ENCODE peak calls at places on chromosomes 12 and 14, in ten cellular contexts. H, P, D, Y, L, E, Z, Q, M and B are unnamed samples.

GRCh38 chr14:105430535-105430934 is 10.9 kb downstream of the MTA1 start:
- DNase-seq in H (peak; percentile 66), P (no peak), D (no peak), Y (no peak), L (peak; percentile 41), E (no peak), Z (peak; percentile 36), Q (no peak), M (no peak), B (peak; percentile 81)

GRCh38 chr14:65461730-65462129 is 49.2 kb downstream of the FUT8 start:
- DNase-seq in H (no peak), P (no peak), D (no peak), Y (no peak), L (no peak), E (no peak), Z (no peak), Q (no peak), M (no peak), B (no peak)

GRCh38 chr14:76687611-76688372 is 73.5 kb upstream of the VASH1 start:
- DNase-seq in H (no peak), P (no peak), D (peak; percentile 94), Y (peak; percentile 71), L (no peak), E (no peak), Z (no peak), Q (no peak), M (no peak), B (no peak)

GRCh38 chr14:106185837-106186233 is 659.5 kb downstream of the TMEM121 start:
- DNase-seq in H (no peak), P (peak; percentile 45), D (no peak), Y (no peak), L (no peak), E (no peak), Z (no peak), Q (no peak), M (no peak), B (no peak)

GRCh38 chr12:3213171-3213570 is 136.0 kb downstream of the TSPAN9 start:
- DNase-seq in H (no peak), P (no peak), D (no peak), Y (no peak), L (no peak), E (no peak), Z (no peak), Q (peak; percentile 73), M (no peak), B (no peak)

GRCh38 chr12:110543252-110543959 is 39.7 kb downstream of the PPTC7 start:
- DNase-seq in H (peak; percentile 80), P (peak; percentile 91), D (no peak), Y (peak; percentile 91), L (peak; percentile 90), E (peak; percentile 91), Z (no peak), Q (peak; percentile 81), M (peak; percentile 93), B (peak; percentile 98)

GRCh38 chr14:39467889-39468524 is 35.8 kb upstream of the FBXO33 start:
- DNase-seq in H (peak; percentile 43), P (no peak), D (peak; percentile 83), Y (no peak), L (peak; percentile 34), E (no peak), Z (peak; percentile 66), Q (no peak), M (no peak), B (no peak)

GRCh38 chr14:22096511-22096890 is 422.9 kb upstream of the OR4E1 start:
- DNase-seq in H (no peak), P (no peak), D (no peak), Y (no peak), L (no peak), E (no peak), Z (no peak), Q (no peak), M (no peak), B (no peak)

DNA sequence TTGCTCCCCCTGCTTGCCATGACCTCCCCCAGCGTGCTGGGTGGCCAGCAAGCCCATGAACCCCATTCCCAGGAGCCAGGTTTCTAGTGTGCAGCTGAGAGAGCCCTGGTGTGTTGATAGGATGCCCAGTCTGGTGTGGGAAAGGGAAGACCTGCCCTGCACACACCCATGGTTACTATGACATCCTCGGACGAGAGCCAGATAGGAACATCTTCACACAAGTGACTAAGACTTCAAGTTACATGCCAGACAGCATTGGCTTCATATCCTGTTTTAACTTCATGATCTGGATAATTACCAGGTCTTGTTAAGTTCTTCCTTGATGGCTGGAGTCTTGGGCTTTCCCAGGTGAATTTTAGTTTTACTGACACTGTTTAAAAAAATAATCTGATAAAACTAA is 196.6 kb upstream of the EGLN3 start:
- DNase-seq in H (no peak), P (no peak), D (no peak), Y (no peak), L (no peak), E (peak; percentile 39), Z (peak; percentile 43), Q (no peak), M (no peak), B (no peak)
- H3K27ac ChIP-seq in H (no peak overlapping the region), P (no peak overlapping the region), D (no peak overlapping the region), Y (no peak overlapping the region), L (no peak overlapping the region), E (no peak overlapping the region), Z (no peak overlapping the region), Q (no peak overlapping the region), M (no peak overlapping the region), B (no peak overlapping the region)

DNA sequence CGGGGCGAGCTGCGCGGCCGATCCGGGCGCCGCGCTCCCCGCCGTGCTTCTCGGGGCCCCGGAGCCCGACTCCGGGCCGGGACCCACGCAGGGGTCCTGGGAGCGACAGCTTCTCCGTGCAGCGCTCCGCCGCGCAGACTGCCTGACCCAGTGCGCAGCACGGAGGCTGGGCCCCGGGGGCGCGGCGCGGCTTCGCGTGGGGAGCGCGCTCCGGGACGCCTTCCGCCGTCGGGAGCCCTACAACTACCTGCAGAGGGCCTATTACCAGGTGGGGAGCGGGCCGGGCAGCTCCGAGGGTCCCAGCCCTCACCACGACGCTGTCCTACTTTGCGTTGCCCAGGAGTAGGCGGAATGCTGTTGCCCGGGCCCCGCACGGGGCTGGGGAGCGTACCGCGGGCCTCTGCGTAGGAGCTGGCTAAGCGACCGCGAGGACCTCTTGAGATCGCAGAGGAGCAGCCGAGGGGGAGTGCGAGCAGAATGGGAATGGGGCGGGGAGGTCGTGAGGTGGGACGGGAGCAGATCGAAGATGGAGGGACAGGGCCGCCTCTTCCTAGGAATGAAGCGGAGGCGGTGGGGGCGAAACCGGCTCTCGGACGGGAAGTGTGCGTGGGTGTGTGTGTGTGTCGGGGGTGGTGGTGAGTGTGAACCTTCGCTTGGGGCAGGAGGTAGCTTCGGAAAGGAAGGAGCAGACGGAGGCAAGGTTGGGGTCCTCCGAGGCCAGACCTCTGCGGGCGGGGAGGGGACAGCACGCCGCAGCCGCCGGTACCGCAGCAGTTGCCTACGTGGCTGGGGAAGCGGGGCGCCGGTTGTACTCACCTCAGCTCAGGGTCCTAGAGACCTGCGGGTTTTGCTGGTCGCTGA is 694 bp downstream of the P3H3 start:
- DNase-seq in H (peak; percentile 50), P (peak; percentile 56), D (no peak), Y (peak; percentile 60), L (peak; percentile 37), E (no peak), Z (peak; percentile 47), Q (no peak), M (peak; percentile 76), B (no peak)
- TF ChIP-seq POLR2A in H (no peak), P (no peak), D (no peak), Y (peak; percentile 48), L (no peak), E (peak; percentile 34), Z (no peak), Q (no peak), M (peak; percentile 67), B (no peak)

GRCh38 chr12:70002912-70003255 is 177.9 kb downstream of the MYRFL start:
- DNase-seq in H (no peak), P (no peak), D (no peak), Y (no peak), L (no peak), E (no peak), Z (no peak), Q (no peak), M (no peak), B (no peak)

GRCh38 chr12:69998922-69999321 is 173.9 kb downstream of the MYRFL start:
- DNase-seq in H (no peak), P (no peak), D (no peak), Y (no peak), L (no peak), E (no peak), Z (no peak), Q (no peak), M (no peak), B (no peak)

GRCh38 chr12:69999561-69999960 is 174.5 kb downstream of the MYRFL start:
- DNase-seq in H (no peak), P (no peak), D (no peak), Y (no peak), L (no peak), E (no peak), Z (no peak), Q (no peak), M (no peak), B (no peak)

GRCh38 chr12:70005864-70006618 is 181.0 kb downstream of the MYRFL start:
- DNase-seq in H (no peak), P (no peak), D (no peak), Y (no peak), L (no peak), E (no peak), Z (no peak), Q (no peak), M (no peak), B (no peak)

GRCh38 chr12:70002097-70002911 is 177.3 kb downstream of the MYRFL start:
- DNase-seq in H (no peak), P (no peak), D (no peak), Y (no peak), L (no peak), E (no peak), Z (no peak), Q (peak; percentile 32), M (peak; percentile 17), B (no peak)
- H3K27ac ChIP-seq in H (no peak overlapping the region), P (no peak overlapping the region), D (no peak overlapping the region), Y (no peak overlapping the region), L (no peak overlapping the region), E (peak overlapping the region; percentile 80), Z (no peak overlapping the region), Q (peak overlapping the region; percentile 54), M (no peak overlapping the region), B (no peak overlapping the region)

GRCh38 chr14:35340616-35341453 is 48.7 kb downstream of the PSMA6 start:
- DNase-seq in H (no peak), P (no peak), D (no peak), Y (no peak), L (peak; percentile 18), E (no peak), Z (no peak), Q (no peak), M (no peak), B (no peak)

GRCh38 chr14:35342160-35343010 is 50.2 kb downstream of the PSMA6 start:
- DNase-seq in H (peak; percentile 62), P (peak; percentile 65), D (no peak), Y (peak; percentile 54), L (peak; percentile 52), E (peak; percentile 66), Z (no peak), Q (peak; percentile 61), M (no peak), B (peak; percentile 86)

GRCh38 chr14:35339761-35340406 is 47.7 kb downstream of the PSMA6 start:
- DNase-seq in H (no peak), P (no peak), D (no peak), Y (no peak), L (peak; percentile 68), E (no peak), Z (no peak), Q (no peak), M (no peak), B (peak; percentile 64)

GRCh38 chr14:35343709-35344474 is 51.7 kb downstream of the PSMA6 start:
- DNase-seq in H (no peak), P (no peak), D (no peak), Y (no peak), L (peak; percentile 23), E (no peak), Z (no peak), Q (no peak), M (no peak), B (no peak)

DNA sequence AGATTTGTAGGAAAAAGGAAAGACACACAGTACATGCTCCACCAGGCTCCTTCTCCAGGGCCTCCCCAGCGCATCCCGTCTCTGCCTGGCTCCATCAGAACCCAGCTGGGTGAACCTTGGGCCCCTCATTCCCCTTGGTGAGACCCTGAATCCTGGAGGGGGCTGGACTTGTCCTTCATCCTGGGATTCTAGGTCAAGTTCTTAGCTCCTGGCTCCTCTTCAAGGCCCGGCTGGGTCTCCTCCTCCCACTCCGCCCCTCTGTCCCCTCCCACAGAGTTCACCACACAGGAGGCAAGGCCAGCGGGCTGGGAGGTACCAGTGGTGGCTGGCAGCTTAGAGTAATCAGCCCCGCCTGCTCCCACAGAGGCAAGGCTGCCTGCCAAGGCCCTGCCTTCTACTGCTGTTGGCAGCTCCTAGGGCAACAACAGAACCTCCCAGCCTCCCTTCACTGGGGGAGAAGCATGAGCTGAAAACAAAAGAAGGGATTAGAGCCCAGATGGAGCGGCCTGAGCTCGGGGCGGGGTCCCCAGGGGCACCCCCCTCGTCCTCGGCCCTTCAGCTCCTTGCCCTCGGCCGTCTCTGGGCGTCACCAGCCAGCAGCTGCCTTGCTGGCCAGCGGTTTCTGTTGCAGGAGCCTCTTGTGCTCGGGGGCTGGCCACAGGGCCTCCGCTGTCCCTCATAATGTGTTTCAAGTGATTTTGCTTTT is 49.4 kb downstream of the PSMA6 start:
- DNase-seq in H (peak; percentile 72), P (peak; percentile 99), D (peak; percentile 91), Y (peak; percentile 98), L (peak; percentile 99), E (peak; percentile 97), Z (peak; percentile 93), Q (peak; percentile 94), M (peak; percentile 93), B (peak; percentile 99)
- TF ChIP-seq POLR2A in H (no peak), P (no peak), D (no peak), Y (peak; percentile 64), L (peak; percentile 38), E (no peak), Z (peak; percentile 63), Q (peak; percentile 74), M (peak; percentile 6), B (peak; percentile 79)